ENCODE peak calls at places on chromosome 22, in four cellular contexts. One of them, this sample, is unnamed.

GRCh38 chr22:41931701-41932269 is 5.2 kb upstream of the TNFRSF13C start:
- DNase-seq in spleen: peak; percentile 65
- DNase-seq in upper lobe of right lung: no peak
- DNase-seq in IMR-90: no peak
- DNase-seq in this sample: no peak

GRCh38 chr22:22710719-22711531 is 66.5 kb downstream of the GGTLC2 start:
- DNase-seq in upper lobe of right lung: peak; percentile 84
- DNase-seq in IMR-90: peak; percentile 17
- DNase-seq in spleen: peak; percentile 92
- DNase-seq in this sample: peak; percentile 30

GRCh38 chr22:46203590-46203980 is 46.5 kb downstream of the CDPF1 start:
- DNase-seq in upper lobe of right lung: no peak
- DNase-seq in IMR-90: no peak
- DNase-seq in spleen: no peak
- DNase-seq in this sample: no peak

GRCh38 chr22:45511847-45512261 is 9.2 kb downstream of the FBLN1 start:
- DNase-seq in upper lobe of right lung: no peak
- DNase-seq in IMR-90: peak; percentile 93
- DNase-seq in spleen: no peak
- DNase-seq in this sample: no peak

GRCh38 chr22:47040486-47041145 is 278.2 kb downstream of the TBC1D22A start:
- DNase-seq in IMR-90: no peak
- DNase-seq in spleen: peak; percentile 57
- DNase-seq in upper lobe of right lung: peak; percentile 45
- DNase-seq in this sample: no peak

GRCh38 chr22:20881231-20881630 is 22.4 kb downstream of the SNAP29 start:
- DNase-seq in upper lobe of right lung: no peak
- DNase-seq in IMR-90: peak; percentile 19
- DNase-seq in spleen: no peak
- DNase-seq in this sample: no peak

GRCh38 chr22:46054878-46055158 is 77.9 kb upstream of the WNT7B start:
- DNase-seq in upper lobe of right lung: peak; percentile 22
- DNase-seq in IMR-90: no peak
- DNase-seq in spleen: no peak
- DNase-seq in this sample: no peak

GRCh38 chr22:45212306-45212709 is 28.4 kb downstream of the KIAA0930 start:
- DNase-seq in spleen: peak; percentile 79
- DNase-seq in upper lobe of right lung: peak; percentile 81
- DNase-seq in IMR-90: peak; percentile 96
- DNase-seq in this sample: peak; percentile 66

GRCh38 chr22:18078329-18079041 is 695 bp downstream of the PEX26 start:
- DNase-seq in upper lobe of right lung: peak; percentile 77
- DNase-seq in IMR-90: peak; percentile 19
- DNase-seq in spleen: peak; percentile 92
- DNase-seq in this sample: peak; percentile 24

GRCh38 chr22:44752285-44753188 is at the start of gene ARHGAP8:
- DNase-seq in IMR-90: no peak
- DNase-seq in upper lobe of right lung: peak; percentile 87
- DNase-seq in spleen: peak; percentile 75
- DNase-seq in this sample: peak; percentile 49

GRCh38 chr22:36467042-36467810 is 14.2 kb downstream of the TXN2 start:
- DNase-seq in upper lobe of right lung: no peak
- DNase-seq in spleen: no peak
- DNase-seq in IMR-90: peak; percentile 86
- DNase-seq in this sample: no peak

GRCh38 chr22:26956346-26956745 is 299.0 kb downstream of the MIAT start:
- DNase-seq in upper lobe of right lung: no peak
- DNase-seq in spleen: no peak
- DNase-seq in IMR-90: no peak
- DNase-seq in this sample: no peak

GRCh38 chr22:46858181-46858771 is 95.8 kb downstream of the TBC1D22A start:
- DNase-seq in spleen: no peak
- DNase-seq in upper lobe of right lung: no peak
- DNase-seq in IMR-90: no peak
- DNase-seq in this sample: no peak

GRCh38 chr22:21834869-21835268 is 32.6 kb downstream of the MAPK1 start:
- DNase-seq in spleen: no peak
- DNase-seq in upper lobe of right lung: no peak
- DNase-seq in IMR-90: no peak
- DNase-seq in this sample: no peak

GRCh38 chr22:23037429-23038333 is 32.6 kb upstream of the GNAZ start:
- DNase-seq in upper lobe of right lung: no peak
- DNase-seq in spleen: no peak
- DNase-seq in IMR-90: no peak
- DNase-seq in this sample: no peak

GRCh38 chr22:41327124-41327523 is 25.8 kb downstream of the ZC3H7B start:
- DNase-seq in spleen: peak; percentile 84
- DNase-seq in upper lobe of right lung: no peak
- DNase-seq in IMR-90: no peak
- DNase-seq in this sample: no peak

GRCh38 chr22:41201146-41201545 is 4.0 kb upstream of the L3MBTL2 start:
- DNase-seq in upper lobe of right lung: no peak
- DNase-seq in IMR-90: no peak
- DNase-seq in spleen: no peak
- DNase-seq in this sample: no peak

DNA sequence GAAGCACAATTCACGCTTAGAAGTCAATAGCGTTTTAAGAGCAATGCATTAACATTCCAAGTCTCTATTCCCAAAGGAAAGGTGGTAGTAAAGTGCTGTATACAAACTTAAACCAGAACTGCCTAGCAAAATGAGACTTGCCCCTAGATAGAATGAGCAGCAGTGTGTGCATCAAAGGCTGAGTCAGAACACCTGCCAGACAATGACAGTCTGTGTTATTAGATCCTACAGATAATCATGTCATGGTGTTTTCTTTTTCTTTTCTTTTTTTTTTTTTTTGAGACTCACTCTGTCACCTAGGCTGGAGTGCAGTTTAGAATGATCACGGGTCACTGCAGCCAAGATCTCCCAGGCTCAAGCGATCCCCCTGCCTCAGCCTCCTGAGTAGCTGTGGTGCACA is 1.6 kb downstream of the RTCB start:
- DNase-seq in IMR-90: no peak
- DNase-seq in spleen: no peak
- DNase-seq in upper lobe of right lung: no peak
- DNase-seq in this sample: no peak
- H3K27ac ChIP-seq in IMR-90: no peak overlapping the region
- H3K27ac ChIP-seq in spleen: no peak overlapping the region
- H3K27ac ChIP-seq in upper lobe of right lung: no peak overlapping the region
- H3K27ac ChIP-seq in this sample: no peak overlapping the region

DNA sequence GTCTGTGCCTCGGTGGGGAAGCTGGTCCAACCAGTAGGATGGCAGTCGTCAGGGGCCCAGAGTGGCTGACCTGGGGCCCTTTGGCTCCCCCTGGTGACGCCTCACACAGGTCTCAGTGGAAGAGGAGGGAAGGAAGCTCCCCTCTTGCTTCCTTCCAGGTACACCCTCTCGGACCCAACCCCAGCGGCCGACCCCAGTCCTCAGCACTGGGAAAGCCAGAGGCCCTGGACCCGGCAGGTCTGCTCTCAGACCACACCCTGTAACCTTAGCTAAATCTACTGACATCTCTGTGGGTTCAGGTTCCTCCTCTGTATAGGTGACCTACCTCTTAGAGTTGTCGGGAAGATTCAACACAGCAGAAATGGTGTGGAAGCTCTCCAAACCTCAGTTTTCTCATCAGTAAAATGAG is 3.4 kb upstream of the SCUBE1 start:
- DNase-seq in spleen: peak; percentile 87
- DNase-seq in IMR-90: no peak
- DNase-seq in upper lobe of right lung: peak; percentile 82
- DNase-seq in this sample: peak; percentile 59
- TF ChIP-seq CTCF in spleen: peak; percentile 26
- TF ChIP-seq CTCF in IMR-90: peak; percentile 48
- TF ChIP-seq CTCF in upper lobe of right lung: peak; percentile 72
- TF ChIP-seq CTCF in this sample: peak; percentile 56

DNA sequence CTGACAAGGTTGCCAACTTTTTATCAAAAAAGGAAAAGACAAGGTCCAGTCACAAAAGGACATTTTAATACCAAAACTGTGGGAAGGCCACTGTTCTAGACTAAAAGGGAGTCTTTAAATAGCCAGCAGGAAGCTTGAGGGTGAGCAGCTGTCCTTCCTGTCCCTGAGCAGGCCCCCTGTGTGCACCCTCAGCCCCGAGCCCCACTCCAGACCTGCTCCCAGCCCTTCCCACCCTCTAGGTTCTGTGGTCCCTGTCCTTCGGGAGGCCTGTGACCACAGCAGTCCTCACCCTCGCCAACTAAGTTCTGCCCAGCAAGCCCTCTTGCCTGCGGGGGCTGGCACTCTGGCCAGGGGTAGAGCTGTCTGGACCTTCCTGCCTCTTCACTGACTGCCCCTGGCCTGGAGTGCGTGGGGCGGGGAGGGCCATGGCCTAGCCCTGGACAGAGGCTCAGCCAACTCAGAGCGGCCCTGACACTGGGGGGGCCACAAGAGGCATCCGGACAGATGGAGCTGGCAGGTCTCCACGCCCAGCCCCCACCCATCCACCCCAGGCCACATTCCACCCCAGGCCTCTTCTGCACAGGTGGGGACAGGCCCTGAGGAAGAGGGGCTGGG is 1.6 kb upstream of the PLXNB2 start:
- DNase-seq in spleen: no peak
- DNase-seq in upper lobe of right lung: no peak
- DNase-seq in IMR-90: no peak
- DNase-seq in this sample: no peak
- H3K27ac ChIP-seq in spleen: peak overlapping the region; percentile 63
- H3K27ac ChIP-seq in upper lobe of right lung: peak overlapping the region; percentile 92
- H3K27ac ChIP-seq in IMR-90: peak overlapping the region; percentile 67
- H3K27ac ChIP-seq in this sample: peak overlapping the region; percentile 100

GRCh38 chr22:19840955-19841640 is 13.6 kb downstream of the GNB1L start:
- DNase-seq in IMR-90: no peak
- DNase-seq in upper lobe of right lung: no peak
- DNase-seq in spleen: no peak
- DNase-seq in this sample: no peak

GRCh38 chr22:19842386-19843106 is 12.1 kb downstream of the GNB1L start:
- DNase-seq in IMR-90: no peak
- DNase-seq in spleen: no peak
- DNase-seq in upper lobe of right lung: no peak
- DNase-seq in this sample: no peak

GRCh38 chr22:19837915-19838314 is 16.8 kb downstream of the GNB1L start:
- DNase-seq in spleen: no peak
- DNase-seq in upper lobe of right lung: no peak
- DNase-seq in IMR-90: no peak
- DNase-seq in this sample: no peak

GRCh38 chr22:19841641-19842385 is 12.9 kb downstream of the GNB1L start:
- DNase-seq in IMR-90: no peak
- DNase-seq in upper lobe of right lung: no peak
- DNase-seq in spleen: no peak
- DNase-seq in this sample: no peak

GRCh38 chr22:19840059-19840458 is 14.6 kb downstream of the GNB1L start:
- DNase-seq in spleen: no peak
- DNase-seq in upper lobe of right lung: no peak
- DNase-seq in IMR-90: no peak
- DNase-seq in this sample: no peak
- TF ChIP-seq CTCF in spleen: no peak
- TF ChIP-seq CTCF in upper lobe of right lung: no peak
- TF ChIP-seq CTCF in IMR-90: no peak
- TF ChIP-seq CTCF in this sample: no peak

DNA sequence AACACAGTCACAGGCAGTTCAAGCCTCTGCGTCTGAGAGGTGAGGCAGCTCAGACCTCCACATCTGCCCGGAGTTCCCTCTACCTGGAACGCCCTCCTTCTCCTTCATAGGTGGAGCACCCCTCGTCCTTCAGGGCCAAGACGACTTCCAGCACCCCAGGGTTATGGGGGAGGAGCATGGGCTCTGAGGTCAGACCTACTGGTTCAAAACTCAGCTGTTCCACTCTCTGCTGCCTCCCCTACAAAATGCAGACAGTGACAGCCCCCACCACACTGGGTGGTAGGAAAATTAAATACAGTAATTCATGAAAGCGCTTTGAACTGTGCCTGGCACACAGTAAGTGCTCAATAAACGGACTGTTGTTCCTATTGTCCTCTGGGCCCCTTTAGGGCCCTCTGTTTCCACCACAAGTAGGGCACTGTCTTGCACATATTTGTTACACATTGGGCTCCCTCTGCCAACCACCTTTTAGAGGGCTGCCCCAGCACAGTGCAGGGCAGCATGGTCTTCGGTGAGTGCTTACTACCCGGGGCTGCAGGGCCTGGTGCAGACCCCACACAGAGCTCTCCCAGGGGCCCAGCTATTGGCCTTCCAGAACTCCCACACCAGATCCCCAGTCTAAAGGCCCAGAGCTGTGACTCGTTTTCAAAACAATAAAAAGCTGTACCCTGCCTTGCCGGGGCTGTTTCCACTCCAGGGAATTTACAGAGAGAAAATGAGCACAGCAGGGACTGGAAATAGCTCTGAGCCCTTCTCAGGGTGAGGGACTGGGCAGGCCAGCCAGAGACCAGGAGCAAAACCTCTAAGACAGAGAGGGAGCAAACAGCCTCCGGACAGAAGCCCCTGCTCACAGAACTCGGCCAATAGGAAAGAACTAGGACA is 2.5 kb downstream of the TMEM184B start:
- DNase-seq in spleen: no peak
- DNase-seq in IMR-90: peak; percentile 14
- DNase-seq in upper lobe of right lung: no peak
- DNase-seq in this sample: no peak
- H3K27ac ChIP-seq in spleen: no peak overlapping the region
- H3K27ac ChIP-seq in IMR-90: peak overlapping the region; percentile 0
- H3K27ac ChIP-seq in upper lobe of right lung: peak overlapping the region; percentile 8
- H3K27ac ChIP-seq in this sample: peak overlapping the region; percentile 83

GRCh38 chr22:24437820-24438328 is 10.5 kb downstream of the ADORA2A start:
- DNase-seq in upper lobe of right lung: no peak
- DNase-seq in spleen: peak; percentile 87
- DNase-seq in IMR-90: no peak
- DNase-seq in this sample: no peak
- TF ChIP-seq CTCF in upper lobe of right lung: no peak
- TF ChIP-seq CTCF in spleen: no peak
- TF ChIP-seq CTCF in IMR-90: peak; percentile 20
- TF ChIP-seq CTCF in this sample: no peak

GRCh38 chr22:24338701-24339451 is 68.2 kb downstream of the SPECC1L start:
- DNase-seq in IMR-90: peak; percentile 61
- DNase-seq in spleen: no peak
- DNase-seq in upper lobe of right lung: no peak
- DNase-seq in this sample: no peak
- H3K27ac ChIP-seq in IMR-90: no peak overlapping the region
- H3K27ac ChIP-seq in spleen: no peak overlapping the region
- H3K27ac ChIP-seq in upper lobe of right lung: peak overlapping the region; percentile 4
- H3K27ac ChIP-seq in this sample: no peak overlapping the region

GRCh38 chr22:30354644-30355043 is 2.0 kb downstream of the SF3A1 start:
- DNase-seq in IMR-90: no peak
- DNase-seq in spleen: no peak
- DNase-seq in upper lobe of right lung: no peak
- DNase-seq in this sample: no peak

GRCh38 chr22:30351226-30351625 is 5.5 kb downstream of the SF3A1 start:
- DNase-seq in IMR-90: no peak
- DNase-seq in upper lobe of right lung: no peak
- DNase-seq in spleen: no peak
- DNase-seq in this sample: no peak

GRCh38 chr22:30361916-30362631 is 5.3 kb downstream of the CCDC157 start:
- DNase-seq in spleen: no peak
- DNase-seq in IMR-90: no peak
- DNase-seq in upper lobe of right lung: no peak
- DNase-seq in this sample: no peak

GRCh38 chr22:30357650-30358215 is 926 bp downstream of the CCDC157 start:
- DNase-seq in upper lobe of right lung: no peak
- DNase-seq in IMR-90: no peak
- DNase-seq in spleen: no peak
- DNase-seq in this sample: no peak

GRCh38 chr22:30356392-30357230 is at the start of the genes CCDC157 and SF3A1:
- DNase-seq in IMR-90: peak; percentile 91
- DNase-seq in upper lobe of right lung: peak; percentile 96
- DNase-seq in spleen: peak; percentile 98
- DNase-seq in this sample: peak; percentile 77
- TF ChIP-seq CTCF in IMR-90: no peak
- TF ChIP-seq CTCF in upper lobe of right lung: no peak
- TF ChIP-seq CTCF in spleen: no peak
- TF ChIP-seq CTCF in this sample: no peak